ENCODE peak calls at places on chromosomes 12 and 14, in eight cellular contexts. One of them, this sample, is unnamed.

GRCh38 chr12:131229426-131230339 is 276.0 kb downstream of the ADGRD1 start:
- DNase-seq in astrocyte: no peak
- DNase-seq in Caco-2: no peak
- DNase-seq in GM23338: peak
- DNase-seq in colonic mucosa: no peak
- DNase-seq in cardiac muscle cell: no peak
- DNase-seq in fibroblast of mammary gland: no peak
- DNase-seq in astrocyte of the spinal cord: no peak
- DNase-seq in this sample: no peak

GRCh38 chr14:89866458-89866857 is 88.1 kb downstream of the EFCAB11 start:
- DNase-seq in astrocyte: no peak
- DNase-seq in Caco-2: no peak
- DNase-seq in GM23338: no peak
- DNase-seq in colonic mucosa: no peak
- DNase-seq in cardiac muscle cell: no peak
- DNase-seq in fibroblast of mammary gland: no peak
- DNase-seq in astrocyte of the spinal cord: no peak
- DNase-seq in this sample: no peak

GRCh38 chr12:10618338-10618987 is 5.1 kb upstream of the MAGOHB start:
- DNase-seq in astrocyte: peak
- DNase-seq in Caco-2: no peak
- DNase-seq in GM23338: no peak
- DNase-seq in colonic mucosa: no peak
- DNase-seq in cardiac muscle cell: peak
- DNase-seq in fibroblast of mammary gland: peak
- DNase-seq in astrocyte of the spinal cord: peak
- DNase-seq in this sample: peak

GRCh38 chr14:101784631-101785030 is 23.1 kb downstream of the PPP2R5C start:
- DNase-seq in astrocyte: no peak
- DNase-seq in Caco-2: no peak
- DNase-seq in GM23338: no peak
- DNase-seq in colonic mucosa: no peak
- DNase-seq in cardiac muscle cell: no peak
- DNase-seq in fibroblast of mammary gland: no peak
- DNase-seq in astrocyte of the spinal cord: no peak
- DNase-seq in this sample: no peak

GRCh38 chr12:76345569-76345968 is 2.6 kb downstream of the BBS10 start:
- DNase-seq in astrocyte: no peak
- DNase-seq in Caco-2: no peak
- DNase-seq in GM23338: no peak
- DNase-seq in colonic mucosa: no peak
- DNase-seq in cardiac muscle cell: no peak
- DNase-seq in fibroblast of mammary gland: no peak
- DNase-seq in astrocyte of the spinal cord: no peak
- DNase-seq in this sample: no peak

GRCh38 chr14:102955636-102956035 is 33.2 kb downstream of the AMN start:
- DNase-seq in astrocyte: no peak
- DNase-seq in Caco-2: no peak
- DNase-seq in GM23338: no peak
- DNase-seq in colonic mucosa: no peak
- DNase-seq in cardiac muscle cell: no peak
- DNase-seq in fibroblast of mammary gland: no peak
- DNase-seq in astrocyte of the spinal cord: no peak
- DNase-seq in this sample: peak

GRCh38 chr12:26338574-26339572 is 143.5 kb downstream of the SSPN start:
- DNase-seq in astrocyte: peak
- DNase-seq in Caco-2: no peak
- DNase-seq in GM23338: no peak
- DNase-seq in colonic mucosa: no peak
- DNase-seq in cardiac muscle cell: peak
- DNase-seq in fibroblast of mammary gland: peak
- DNase-seq in astrocyte of the spinal cord: peak
- DNase-seq in this sample: no peak

GRCh38 chr14:74965770-74966153 is 10.4 kb upstream of the PGF start:
- DNase-seq in astrocyte: peak
- DNase-seq in Caco-2: no peak
- DNase-seq in GM23338: no peak
- DNase-seq in colonic mucosa: no peak
- DNase-seq in cardiac muscle cell: peak
- DNase-seq in fibroblast of mammary gland: peak
- DNase-seq in astrocyte of the spinal cord: peak
- DNase-seq in this sample: no peak

GRCh38 chr12:129750426-129750825 is 153.4 kb downstream of the TMEM132D start:
- DNase-seq in astrocyte: peak
- DNase-seq in Caco-2: no peak
- DNase-seq in GM23338: no peak
- DNase-seq in colonic mucosa: no peak
- DNase-seq in cardiac muscle cell: no peak
- DNase-seq in fibroblast of mammary gland: no peak
- DNase-seq in astrocyte of the spinal cord: peak
- DNase-seq in this sample: no peak

GRCh38 chr12:79373896-79374499 is 316.8 kb downstream of the PAWR start:
- DNase-seq in astrocyte: no peak
- DNase-seq in Caco-2: peak
- DNase-seq in GM23338: peak
- DNase-seq in colonic mucosa: peak
- DNase-seq in cardiac muscle cell: peak
- DNase-seq in fibroblast of mammary gland: peak
- DNase-seq in astrocyte of the spinal cord: peak
- DNase-seq in this sample: peak

GRCh38 chr12:14874882-14875281 is 10.8 kb downstream of the MGP start:
- DNase-seq in astrocyte: peak
- DNase-seq in Caco-2: no peak
- DNase-seq in GM23338: no peak
- DNase-seq in colonic mucosa: no peak
- DNase-seq in cardiac muscle cell: no peak
- DNase-seq in fibroblast of mammary gland: peak
- DNase-seq in astrocyte of the spinal cord: no peak
- DNase-seq in this sample: no peak

GRCh38 chr12:22160396-22161003 is 114.5 kb downstream of the CMAS start:
- DNase-seq in astrocyte: no peak
- DNase-seq in Caco-2: no peak
- DNase-seq in GM23338: no peak
- DNase-seq in colonic mucosa: no peak
- DNase-seq in cardiac muscle cell: no peak
- DNase-seq in fibroblast of mammary gland: no peak
- DNase-seq in astrocyte of the spinal cord: no peak
- DNase-seq in this sample: no peak

GRCh38 chr12:75660805-75661404 is 149.5 kb upstream of the KRR1 start:
- DNase-seq in astrocyte: peak
- DNase-seq in Caco-2: no peak
- DNase-seq in GM23338: no peak
- DNase-seq in colonic mucosa: no peak
- DNase-seq in cardiac muscle cell: no peak
- DNase-seq in fibroblast of mammary gland: peak
- DNase-seq in astrocyte of the spinal cord: peak
- DNase-seq in this sample: peak

GRCh38 chr12:122001379-122002209 is 20.1 kb upstream of the BCL7A start:
- DNase-seq in astrocyte: no peak
- DNase-seq in Caco-2: no peak
- DNase-seq in GM23338: peak
- DNase-seq in colonic mucosa: no peak
- DNase-seq in cardiac muscle cell: no peak
- DNase-seq in fibroblast of mammary gland: no peak
- DNase-seq in astrocyte of the spinal cord: no peak
- DNase-seq in this sample: no peak

GRCh38 chr12:121057794-121058193 is 18.7 kb upstream of the OASL start:
- DNase-seq in astrocyte: no peak
- DNase-seq in Caco-2: no peak
- DNase-seq in GM23338: no peak
- DNase-seq in colonic mucosa: peak
- DNase-seq in cardiac muscle cell: no peak
- DNase-seq in fibroblast of mammary gland: no peak
- DNase-seq in astrocyte of the spinal cord: no peak
- DNase-seq in this sample: no peak

GRCh38 chr12:47747115-47747514 is 11.6 kb downstream of the RAPGEF3 start:
- DNase-seq in astrocyte: no peak
- DNase-seq in Caco-2: no peak
- DNase-seq in GM23338: no peak
- DNase-seq in colonic mucosa: no peak
- DNase-seq in cardiac muscle cell: no peak
- DNase-seq in fibroblast of mammary gland: no peak
- DNase-seq in astrocyte of the spinal cord: no peak
- DNase-seq in this sample: no peak
- TF ChIP-seq CTCF in astrocyte: no peak
- TF ChIP-seq CTCF in Caco-2: no peak
- TF ChIP-seq CTCF in GM23338: no peak
- TF ChIP-seq CTCF in colonic mucosa: no peak
- TF ChIP-seq CTCF in cardiac muscle cell: no peak
- TF ChIP-seq CTCF in fibroblast of mammary gland: no peak
- TF ChIP-seq CTCF in astrocyte of the spinal cord: no peak
- TF ChIP-seq CTCF in this sample: no peak

GRCh38 chr12:132282031-132282949 is 47.1 kb downstream of the GALNT9 start:
- DNase-seq in astrocyte: no peak
- DNase-seq in Caco-2: no peak
- DNase-seq in GM23338: no peak
- DNase-seq in colonic mucosa: no peak
- DNase-seq in cardiac muscle cell: no peak
- DNase-seq in fibroblast of mammary gland: no peak
- DNase-seq in astrocyte of the spinal cord: no peak
- DNase-seq in this sample: no peak
- H3K4me3 ChIP-seq in astrocyte: no peak
- H3K4me3 ChIP-seq in Caco-2: no peak
- H3K4me3 ChIP-seq in GM23338: no peak
- H3K4me3 ChIP-seq in colonic mucosa: no peak
- H3K4me3 ChIP-seq in cardiac muscle cell: no peak
- H3K4me3 ChIP-seq in fibroblast of mammary gland: no peak
- H3K4me3 ChIP-seq in astrocyte of the spinal cord: no peak
- H3K4me3 ChIP-seq in this sample: no peak

GRCh38 chr12:54300732-54301427 is at the start of gene NFE2:
- DNase-seq in astrocyte: peak
- DNase-seq in Caco-2: peak
- DNase-seq in GM23338: peak
- DNase-seq in colonic mucosa: peak
- DNase-seq in cardiac muscle cell: peak
- DNase-seq in fibroblast of mammary gland: peak
- DNase-seq in astrocyte of the spinal cord: peak
- DNase-seq in this sample: peak
- TF ChIP-seq CTCF in astrocyte: no peak
- TF ChIP-seq CTCF in Caco-2: no peak
- TF ChIP-seq CTCF in GM23338: peak
- TF ChIP-seq CTCF in colonic mucosa: no peak
- TF ChIP-seq CTCF in cardiac muscle cell: peak
- TF ChIP-seq CTCF in fibroblast of mammary gland: no peak
- TF ChIP-seq CTCF in astrocyte of the spinal cord: no peak
- TF ChIP-seq CTCF in this sample: peak

GRCh38 chr12:124296916-124297351 is 2.0 kb downstream of the RFLNA start:
- DNase-seq in astrocyte: no peak
- DNase-seq in Caco-2: no peak
- DNase-seq in GM23338: no peak
- DNase-seq in colonic mucosa: peak
- DNase-seq in cardiac muscle cell: no peak
- DNase-seq in fibroblast of mammary gland: no peak
- DNase-seq in astrocyte of the spinal cord: no peak
- DNase-seq in this sample: no peak
- H3K4me3 ChIP-seq in astrocyte: peak
- H3K4me3 ChIP-seq in Caco-2: peak
- H3K4me3 ChIP-seq in GM23338: peak
- H3K4me3 ChIP-seq in colonic mucosa: peak
- H3K4me3 ChIP-seq in cardiac muscle cell: no peak
- H3K4me3 ChIP-seq in fibroblast of mammary gland: no peak
- H3K4me3 ChIP-seq in astrocyte of the spinal cord: peak
- H3K4me3 ChIP-seq in this sample: no peak